ENCODE peak calls at places on chromosomes 3 and 15, in eight cellular contexts. U is brain microvascular endothelial cell, O is GM10248, M is left lobe of liver, L is NCI-H1417, R is heart right ventricle, W is endothelial cell, Z is GM12865. C is an unnamed sample.

GRCh38 chr3:174822320-174822719 is 36.8 kb upstream of the NAALADL2 start:
- DNase-seq in U (no peak), O (no peak), M (no peak), L (no peak), R (no peak), W (no peak), Z (no peak), C (no peak)

GRCh38 chr3:151315136-151315535 is 1.5 kb downstream of the GPR87 start:
- DNase-seq in U (no peak), O (no peak), M (no peak), L (no peak), R (no peak), W (no peak), Z (no peak), C (no peak)

GRCh38 chr3:194255252-194256039 is 95.7 kb downstream of the CPN2 start:
- DNase-seq in U (no peak), O (peak), M (peak), L (no peak), R (peak), W (peak), Z (peak), C (no peak)

GRCh38 chr3:49469876-49470713 is at the start of gene DAG1:
- DNase-seq in U (peak), O (peak), M (peak), L (peak), R (peak), W (peak), Z (peak), C (peak)

GRCh38 chr3:112303811-112304325 is 9.9 kb upstream of the SLC9C1 start:
- DNase-seq in U (peak), O (no peak), M (no peak), L (no peak), R (no peak), W (peak), Z (peak), C (peak)

GRCh38 chr3:20652249-20652648 is 466.2 kb upstream of the SGO1 start:
- DNase-seq in U (no peak), O (no peak), M (no peak), L (no peak), R (no peak), W (no peak), Z (no peak), C (no peak)

GRCh38 chr3:178155521-178155920 is 380.7 kb upstream of the KCNMB2 start:
- DNase-seq in U (no peak), O (no peak), M (no peak), L (peak), R (no peak), W (no peak), Z (no peak), C (no peak)

GRCh38 chr15:69307939-69308338 is 9.2 kb downstream of the PAQR5 start:
- DNase-seq in U (no peak), O (no peak), M (no peak), L (no peak), R (no peak), W (no peak), Z (no peak), C (no peak)

GRCh38 chr3:47250309-47251060 is 32.1 kb downstream of the KIF9 start:
- DNase-seq in U (peak), O (peak), M (peak), L (peak), R (peak), W (peak), Z (peak), C (peak)

GRCh38 chr3:137222736-137223135 is 265.0 kb downstream of the IL20RB start:
- DNase-seq in U (no peak), O (no peak), M (no peak), L (no peak), R (no peak), W (no peak), Z (no peak), C (no peak)

GRCh38 chr15:77335298-77335697 is 84.6 kb downstream of the PEAK1 start:
- DNase-seq in U (peak), O (no peak), M (no peak), L (no peak), R (no peak), W (no peak), Z (no peak), C (no peak)

GRCh38 chr3:118089563-118089962 is 945.1 kb downstream of the IGSF11 start:
- DNase-seq in U (no peak), O (no peak), M (no peak), L (no peak), R (no peak), W (no peak), Z (no peak), C (no peak)

GRCh38 chr3:188440563-188440962 is 286.6 kb downstream of the LPP start:
- DNase-seq in U (no peak), O (no peak), M (no peak), L (no peak), R (no peak), W (no peak), Z (no peak), C (no peak)

GRCh38 chr15:88656760-88657221 is 18.0 kb downstream of the ISG20 start:
- DNase-seq in U (no peak), O (peak), M (no peak), L (no peak), R (no peak), W (no peak), Z (peak), C (no peak)

GRCh38 chr3:145943994-145944393 is 217.0 kb downstream of the PLOD2 start:
- DNase-seq in U (no peak), O (no peak), M (no peak), L (no peak), R (no peak), W (no peak), Z (no peak), C (no peak)

GRCh38 chr3:116614795-116615362 is 94.7 kb upstream of the TUSC7 start:
- DNase-seq in U (no peak), O (peak), M (no peak), L (peak), R (no peak), W (no peak), Z (peak), C (peak)

GRCh38 chr3:2097641-2098191 is 950 bp upstream of the CNTN4 start:
- DNase-seq in U (no peak), O (no peak), M (no peak), L (peak), R (no peak), W (no peak), Z (no peak), C (no peak)

C was measured in NCI-H146.